ENCODE peak calls at places on chromosomes 1 and 21, in six cellular contexts. One of them, this sample, is unnamed.

GRCh38 chr1:234699795-234700665 is 90.1 kb upstream of the IRF2BP2 start:
- ATAC-seq in upper lobe of left lung: no peak
- ATAC-seq in HCT116: peak; percentile 40
- ATAC-seq in HepG2: peak; percentile 73
- ATAC-seq in GM12878: peak; percentile 89
- ATAC-seq in K562: peak; percentile 76
- ATAC-seq in this sample: no peak

GRCh38 chr21:35491920-35492678 is 443.0 kb upstream of the RUNX1 start:
- ATAC-seq in upper lobe of left lung: no peak
- ATAC-seq in HCT116: no peak
- ATAC-seq in HepG2: no peak
- ATAC-seq in GM12878: no peak
- ATAC-seq in K562: no peak
- ATAC-seq in this sample: no peak

GRCh38 chr1:53947172-53947835 is 1.2 kb downstream of the LRRC42 start:
- ATAC-seq in upper lobe of left lung: no peak
- ATAC-seq in HCT116: no peak
- ATAC-seq in HepG2: no peak
- ATAC-seq in GM12878: no peak
- ATAC-seq in K562: no peak
- ATAC-seq in this sample: no peak

GRCh38 chr1:160544647-160545046 is 21.6 kb upstream of the SLAMF6 start:
- ATAC-seq in upper lobe of left lung: no peak
- ATAC-seq in HCT116: peak; percentile 80
- ATAC-seq in HepG2: peak; percentile 73
- ATAC-seq in GM12878: peak; percentile 25
- ATAC-seq in K562: peak; percentile 28
- ATAC-seq in this sample: no peak

GRCh38 chr1:228437424-228437823 is 20.8 kb upstream of the TRIM17 start:
- ATAC-seq in upper lobe of left lung: no peak
- ATAC-seq in HCT116: no peak
- ATAC-seq in HepG2: no peak
- ATAC-seq in GM12878: no peak
- ATAC-seq in K562: no peak
- ATAC-seq in this sample: no peak

GRCh38 chr1:180937624-180938225 is 25.0 kb downstream of the KIAA1614 start:
- ATAC-seq in upper lobe of left lung: no peak
- ATAC-seq in HCT116: no peak
- ATAC-seq in HepG2: no peak
- ATAC-seq in GM12878: peak; percentile 8
- ATAC-seq in K562: peak; percentile 11
- ATAC-seq in this sample: no peak

GRCh38 chr21:29305068-29305467 is 6.3 kb downstream of the BACH1 start:
- ATAC-seq in upper lobe of left lung: no peak
- ATAC-seq in HCT116: no peak
- ATAC-seq in HepG2: no peak
- ATAC-seq in GM12878: no peak
- ATAC-seq in K562: no peak
- ATAC-seq in this sample: no peak

GRCh38 chr1:36123357-36123756 is 1.7 kb downstream of the COL8A2 start:
- ATAC-seq in upper lobe of left lung: peak; percentile 23
- ATAC-seq in HCT116: no peak
- ATAC-seq in HepG2: peak; percentile 32
- ATAC-seq in GM12878: peak; percentile 84
- ATAC-seq in K562: peak; percentile 9
- ATAC-seq in this sample: peak; percentile 21

GRCh38 chr1:15992582-15993500 is 11.2 kb upstream of the SRARP start:
- ATAC-seq in upper lobe of left lung: no peak
- ATAC-seq in HCT116: no peak
- ATAC-seq in HepG2: no peak
- ATAC-seq in GM12878: no peak
- ATAC-seq in K562: no peak
- ATAC-seq in this sample: no peak

GRCh38 chr1:207397525-207397926 is 56.6 kb upstream of the CR2 start:
- ATAC-seq in upper lobe of left lung: no peak
- ATAC-seq in HCT116: peak; percentile 75
- ATAC-seq in HepG2: no peak
- ATAC-seq in GM12878: peak; percentile 31
- ATAC-seq in K562: peak; percentile 63
- ATAC-seq in this sample: no peak

GRCh38 chr21:46604975-46605758 is at the start of gene S100B:
- ATAC-seq in upper lobe of left lung: no peak
- ATAC-seq in HCT116: peak; percentile 64
- ATAC-seq in HepG2: peak; percentile 34
- ATAC-seq in GM12878: no peak
- ATAC-seq in K562: no peak
- ATAC-seq in this sample: peak; percentile 75

GRCh38 chr1:46820560-46821060 is 21.8 kb downstream of the CYP4B1 start:
- ATAC-seq in upper lobe of left lung: peak; percentile 39
- ATAC-seq in HCT116: no peak
- ATAC-seq in HepG2: no peak
- ATAC-seq in GM12878: no peak
- ATAC-seq in K562: no peak
- ATAC-seq in this sample: peak; percentile 22

GRCh38 chr21:35521852-35522505 is 472.9 kb upstream of the RUNX1 start:
- ATAC-seq in upper lobe of left lung: no peak
- ATAC-seq in HCT116: no peak
- ATAC-seq in HepG2: no peak
- ATAC-seq in GM12878: no peak
- ATAC-seq in K562: no peak
- ATAC-seq in this sample: no peak

GRCh38 chr1:84749427-84749826 is 59.2 kb upstream of the SSX2IP start:
- ATAC-seq in upper lobe of left lung: no peak
- ATAC-seq in HCT116: no peak
- ATAC-seq in HepG2: no peak
- ATAC-seq in GM12878: no peak
- ATAC-seq in K562: no peak
- ATAC-seq in this sample: no peak

GRCh38 chr1:234768569-234769283 is 158.7 kb upstream of the IRF2BP2 start:
- ATAC-seq in upper lobe of left lung: no peak
- ATAC-seq in HCT116: no peak
- ATAC-seq in HepG2: peak; percentile 69
- ATAC-seq in GM12878: no peak
- ATAC-seq in K562: no peak
- ATAC-seq in this sample: no peak

GRCh38 chr1:91779603-91780021 is 106.3 kb downstream of the TGFBR3 start:
- ATAC-seq in upper lobe of left lung: no peak
- ATAC-seq in HCT116: no peak
- ATAC-seq in HepG2: no peak
- ATAC-seq in GM12878: no peak
- ATAC-seq in K562: no peak
- ATAC-seq in this sample: no peak

GRCh38 chr1:55172687-55173086 is 42.5 kb downstream of the USP24 start:
- ATAC-seq in upper lobe of left lung: no peak
- ATAC-seq in HCT116: no peak
- ATAC-seq in HepG2: no peak
- ATAC-seq in GM12878: no peak
- ATAC-seq in K562: no peak
- ATAC-seq in this sample: no peak

GRCh38 chr1:112723511-112723839 is 8.3 kb upstream of the PPM1J start:
- ATAC-seq in upper lobe of left lung: no peak
- ATAC-seq in HCT116: no peak
- ATAC-seq in HepG2: no peak
- ATAC-seq in GM12878: no peak
- ATAC-seq in K562: no peak
- ATAC-seq in this sample: no peak

GRCh38 chr1:209756608-209757445 is 974 bp downstream of the TRAF3IP3 start:
- ATAC-seq in upper lobe of left lung: peak; percentile 53
- ATAC-seq in HCT116: no peak
- ATAC-seq in HepG2: no peak
- ATAC-seq in GM12878: peak; percentile 67
- ATAC-seq in K562: no peak
- ATAC-seq in this sample: no peak

GRCh38 chr1:76351655-76352054 is 277.1 kb downstream of the ST6GALNAC3 start:
- ATAC-seq in upper lobe of left lung: no peak
- ATAC-seq in HCT116: no peak
- ATAC-seq in HepG2: no peak
- ATAC-seq in GM12878: no peak
- ATAC-seq in K562: no peak
- ATAC-seq in this sample: no peak

GRCh38 chr1:197200468-197200899 is 54.0 kb upstream of the ASPM start:
- ATAC-seq in upper lobe of left lung: peak; percentile 35
- ATAC-seq in HCT116: no peak
- ATAC-seq in HepG2: peak; percentile 4
- ATAC-seq in GM12878: peak; percentile 22
- ATAC-seq in K562: peak; percentile 25
- ATAC-seq in this sample: peak; percentile 2

GRCh38 chr1:22910286-22910685 is 62.4 kb downstream of the LACTBL1 start:
- ATAC-seq in upper lobe of left lung: no peak
- ATAC-seq in HCT116: no peak
- ATAC-seq in HepG2: no peak
- ATAC-seq in GM12878: no peak
- ATAC-seq in K562: no peak
- ATAC-seq in this sample: no peak

GRCh38 chr1:33295023-33295422 is 25.9 kb downstream of the A3GALT2 start:
- ATAC-seq in upper lobe of left lung: no peak
- ATAC-seq in HCT116: no peak
- ATAC-seq in HepG2: no peak
- ATAC-seq in GM12878: no peak
- ATAC-seq in K562: no peak
- ATAC-seq in this sample: no peak

GRCh38 chr1:77540501-77541161 is 141.8 kb downstream of the ZZZ3 start:
- ATAC-seq in upper lobe of left lung: no peak
- ATAC-seq in HCT116: no peak
- ATAC-seq in HepG2: no peak
- ATAC-seq in GM12878: peak; percentile 75
- ATAC-seq in K562: no peak
- ATAC-seq in this sample: no peak

DNA sequence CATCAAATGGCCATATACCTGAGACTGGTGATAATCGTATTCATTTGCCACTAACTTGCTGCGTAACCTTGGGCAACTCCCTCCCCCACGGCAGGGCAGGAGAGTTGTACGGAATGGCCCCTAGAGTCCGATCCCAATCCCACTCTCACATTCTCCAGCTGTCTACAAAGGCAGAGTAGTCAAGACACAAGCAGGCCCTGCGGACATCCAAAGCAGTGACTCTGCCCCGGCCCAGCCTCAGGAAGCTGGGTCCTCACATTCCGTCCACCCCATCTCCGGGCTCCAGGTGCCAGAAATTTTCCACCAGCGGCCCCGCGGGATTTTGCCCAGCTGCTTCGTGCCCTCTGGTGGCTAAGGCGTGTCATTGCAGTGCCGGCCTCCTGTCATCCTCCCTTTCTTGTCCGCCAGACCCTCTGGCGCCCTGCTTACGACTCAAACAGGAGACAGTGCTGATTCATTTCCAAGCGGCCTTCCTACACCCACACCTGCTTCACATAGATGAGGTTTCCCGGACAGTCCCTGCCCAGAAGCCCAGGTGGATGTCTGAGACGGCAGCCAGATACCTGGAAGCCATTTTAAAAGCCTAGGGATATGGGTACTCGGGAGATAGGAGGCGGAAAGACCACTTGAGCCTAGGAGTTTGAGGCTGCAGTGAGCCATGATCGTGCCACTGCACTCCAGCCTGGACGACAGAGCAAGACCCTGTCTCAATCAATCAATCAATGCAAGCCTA is 2.9 kb upstream of the S100A2 start:
- ATAC-seq in upper lobe of left lung: peak; percentile 56
- ATAC-seq in HCT116: peak; percentile 37
- ATAC-seq in HepG2: peak; percentile 69
- ATAC-seq in GM12878: peak; percentile 50
- ATAC-seq in K562: peak; percentile 81
- ATAC-seq in this sample: peak; percentile 38
- TF ChIP-seq POLR2AphosphoS5 in upper lobe of left lung: peak; percentile 37
- TF ChIP-seq POLR2AphosphoS5 in HCT116: peak; percentile 53
- TF ChIP-seq POLR2AphosphoS5 in HepG2: no peak
- TF ChIP-seq POLR2AphosphoS5 in GM12878: no peak
- TF ChIP-seq POLR2AphosphoS5 in K562: no peak
- TF ChIP-seq POLR2AphosphoS5 in this sample: peak; percentile 68

GRCh38 chr21:41098076-41098475 is 69.9 kb upstream of the BACE2 start:
- ATAC-seq in upper lobe of left lung: no peak
- ATAC-seq in HCT116: no peak
- ATAC-seq in HepG2: no peak
- ATAC-seq in GM12878: no peak
- ATAC-seq in K562: no peak
- ATAC-seq in this sample: no peak
- H3K27ac ChIP-seq in upper lobe of left lung: no peak overlapping the region
- H3K27ac ChIP-seq in HCT116: no peak overlapping the region
- H3K27ac ChIP-seq in HepG2: no peak overlapping the region
- H3K27ac ChIP-seq in GM12878: no peak overlapping the region
- H3K27ac ChIP-seq in K562: no peak overlapping the region
- H3K27ac ChIP-seq in this sample: no peak overlapping the region

GRCh38 chr1:11880181-11880575 is 21.4 kb upstream of the NPPB start:
- ATAC-seq in upper lobe of left lung: no peak
- ATAC-seq in HCT116: no peak
- ATAC-seq in HepG2: peak; percentile 15
- ATAC-seq in GM12878: no peak
- ATAC-seq in K562: no peak
- ATAC-seq in this sample: no peak
- TF ChIP-seq POLR2A in upper lobe of left lung: no peak
- TF ChIP-seq POLR2A in HCT116: no peak
- TF ChIP-seq POLR2A in HepG2: no peak
- TF ChIP-seq POLR2A in GM12878: no peak
- TF ChIP-seq POLR2A in K562: no peak
- TF ChIP-seq POLR2A in this sample: no peak

DNA sequence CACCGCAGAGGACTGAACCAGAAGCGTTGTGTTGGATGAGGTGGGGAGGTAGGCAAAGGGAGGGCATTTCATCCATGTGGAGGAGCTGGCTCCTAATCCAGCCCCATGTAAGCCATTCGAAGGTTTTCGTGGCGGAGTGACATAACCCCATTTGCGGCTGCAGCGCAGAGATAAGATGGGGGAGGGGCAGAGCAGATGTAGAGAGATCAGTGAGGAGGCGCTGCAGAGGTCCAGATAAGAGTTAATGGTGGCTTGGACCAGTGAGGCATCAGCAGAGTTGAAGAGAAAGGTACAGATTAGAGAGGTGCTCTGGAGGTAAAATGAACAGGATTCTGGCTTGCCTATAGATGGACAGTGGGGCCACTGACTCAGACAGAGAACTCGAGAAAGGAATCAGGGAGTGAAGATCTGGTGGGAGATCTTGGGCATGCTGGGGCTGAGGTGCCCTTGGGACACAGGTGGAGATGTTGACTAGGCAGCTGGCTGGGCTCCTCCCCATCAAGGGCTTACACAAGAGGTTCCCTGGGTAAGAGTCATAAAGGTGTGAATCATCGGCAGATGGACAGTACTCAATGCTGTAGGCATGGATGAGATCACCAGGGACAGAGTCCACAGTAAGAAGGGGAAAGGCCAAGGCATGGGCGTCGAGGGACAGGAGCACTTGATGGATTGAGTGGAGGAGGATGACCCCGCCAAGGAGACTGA is 7.8 kb upstream of the PTPRF start:
- ATAC-seq in upper lobe of left lung: no peak
- ATAC-seq in HCT116: peak; percentile 79
- ATAC-seq in HepG2: peak; percentile 83
- ATAC-seq in GM12878: no peak
- ATAC-seq in K562: peak; percentile 92
- ATAC-seq in this sample: no peak
- TF ChIP-seq POLR2AphosphoS5 in upper lobe of left lung: no peak
- TF ChIP-seq POLR2AphosphoS5 in HCT116: peak; percentile 48
- TF ChIP-seq POLR2AphosphoS5 in HepG2: no peak
- TF ChIP-seq POLR2AphosphoS5 in GM12878: no peak
- TF ChIP-seq POLR2AphosphoS5 in K562: peak; percentile 100
- TF ChIP-seq POLR2AphosphoS5 in this sample: no peak

GRCh38 chr1:23930861-23931471 is 17.8 kb upstream of the CNR2 start:
- ATAC-seq in upper lobe of left lung: peak; percentile 61
- ATAC-seq in HCT116: no peak
- ATAC-seq in HepG2: no peak
- ATAC-seq in GM12878: peak; percentile 23
- ATAC-seq in K562: no peak
- ATAC-seq in this sample: peak; percentile 71
- H3K27ac ChIP-seq in upper lobe of left lung: no peak overlapping the region
- H3K27ac ChIP-seq in HCT116: no peak overlapping the region
- H3K27ac ChIP-seq in HepG2: no peak overlapping the region
- H3K27ac ChIP-seq in GM12878: no peak overlapping the region
- H3K27ac ChIP-seq in K562: no peak overlapping the region
- H3K27ac ChIP-seq in this sample: peak overlapping the region; percentile 62